ENCODE peak calls at places on chromosomes 1 and 21, in six cellular contexts. P, R, G, E, L and F are unnamed samples.

GRCh38 chr1:232998646-232999045 is 48.2 kb downstream of the NTPCR start:
- DNase-seq in P (no peak), R (no peak), G (no peak), E (no peak), L (no peak), F (no peak)

GRCh38 chr1:14479865-14480264 is 118.6 kb upstream of the KAZN start:
- DNase-seq in P (no peak), R (no peak), G (no peak), E (no peak), L (no peak), F (no peak)

GRCh38 chr21:36825683-36826082 is 126.8 kb downstream of the SIM2 start:
- DNase-seq in P (no peak), R (no peak), G (no peak), E (no peak), L (no peak), F (no peak)

GRCh38 chr1:245809361-245809760 is 654.6 kb downstream of the KIF26B start:
- DNase-seq in P (no peak), R (no peak), G (peak; percentile 52), E (no peak), L (no peak), F (no peak)

GRCh38 chr1:238466459-238466858 is 575.7 kb upstream of the ZP4 start:
- DNase-seq in P (no peak), R (no peak), G (no peak), E (no peak), L (no peak), F (no peak)

GRCh38 chr1:160018900-160019299 is 12.9 kb downstream of the PIGM start:
- DNase-seq in P (no peak), R (peak; percentile 40), G (no peak), E (no peak), L (no peak), F (no peak)

GRCh38 chr1:247077768-247078314 is 770 bp downstream of the ZNF670 start:
- DNase-seq in P (no peak), R (peak; percentile 7), G (no peak), E (no peak), L (no peak), F (no peak)

GRCh38 chr1:209377995-209378394 is 205.5 kb upstream of the CAMK1G start:
- DNase-seq in P (no peak), R (no peak), G (no peak), E (no peak), L (no peak), F (no peak)

GRCh38 chr1:150528997-150529396 is 13.4 kb downstream of the FALEC start:
- DNase-seq in P (no peak), R (peak; percentile 91), G (no peak), E (no peak), L (no peak), F (no peak)

GRCh38 chr1:157154940-157155514 is 16.8 kb upstream of the ETV3 start:
- DNase-seq in P (peak; percentile 42), R (peak; percentile 85), G (peak; percentile 74), E (no peak), L (no peak), F (peak; percentile 72)

GRCh38 chr1:220895412-220895946 is 16.2 kb downstream of the HLX start:
- DNase-seq in P (no peak), R (no peak), G (peak; percentile 70), E (no peak), L (no peak), F (no peak)

GRCh38 chr1:220893701-220894024 is 14.4 kb downstream of the HLX start:
- DNase-seq in P (no peak), R (no peak), G (no peak), E (no peak), L (no peak), F (no peak)

GRCh38 chr1:220894025-220894923 is 15.0 kb downstream of the HLX start:
- DNase-seq in P (no peak), R (no peak), G (peak; percentile 80), E (no peak), L (peak; percentile 82), F (no peak)

GRCh38 chr1:220896088-220896487 is 16.8 kb downstream of the HLX start:
- DNase-seq in P (no peak), R (no peak), G (no peak), E (no peak), L (no peak), F (no peak)

GRCh38 chr1:220894924-220895256 is 15.6 kb downstream of the HLX start:
- DNase-seq in P (no peak), R (no peak), G (no peak), E (no peak), L (no peak), F (no peak)
- H3K4me3 ChIP-seq in P (no peak overlapping the region), R (no peak overlapping the region), G (peak overlapping the region; percentile 74), E (peak overlapping the region; percentile 54), L (no peak overlapping the region), F (no peak overlapping the region)

GRCh38 chr1:203189951-203190352 is 3.4 kb upstream of the CHI3L1 start:
- DNase-seq in P (no peak), R (peak; percentile 44), G (no peak), E (no peak), L (no peak), F (peak; percentile 36)
- H3K4me1 ChIP-seq in P (no peaks in the 10 kb centered on the region), R (peaks cover 9% of the 10 kb centered on the region), G (peaks cover 15% of the 10 kb centered on the region), E (peaks cover 14% of the 10 kb centered on the region), L (peaks cover 12% of the 10 kb centered on the region), F (peaks cover 6% of the 10 kb centered on the region)

GRCh38 chr21:37916795-37917142 is 512 bp upstream of the KCNJ6 start:
- DNase-seq in P (no peak), R (no peak), G (peak; percentile 93), E (no peak), L (peak; percentile 68), F (no peak)
- TF ChIP-seq CTCF in P (no peak), R (no peak), G (peak; percentile 74), E (no peak), L (no peak), F (no peak)

DNA sequence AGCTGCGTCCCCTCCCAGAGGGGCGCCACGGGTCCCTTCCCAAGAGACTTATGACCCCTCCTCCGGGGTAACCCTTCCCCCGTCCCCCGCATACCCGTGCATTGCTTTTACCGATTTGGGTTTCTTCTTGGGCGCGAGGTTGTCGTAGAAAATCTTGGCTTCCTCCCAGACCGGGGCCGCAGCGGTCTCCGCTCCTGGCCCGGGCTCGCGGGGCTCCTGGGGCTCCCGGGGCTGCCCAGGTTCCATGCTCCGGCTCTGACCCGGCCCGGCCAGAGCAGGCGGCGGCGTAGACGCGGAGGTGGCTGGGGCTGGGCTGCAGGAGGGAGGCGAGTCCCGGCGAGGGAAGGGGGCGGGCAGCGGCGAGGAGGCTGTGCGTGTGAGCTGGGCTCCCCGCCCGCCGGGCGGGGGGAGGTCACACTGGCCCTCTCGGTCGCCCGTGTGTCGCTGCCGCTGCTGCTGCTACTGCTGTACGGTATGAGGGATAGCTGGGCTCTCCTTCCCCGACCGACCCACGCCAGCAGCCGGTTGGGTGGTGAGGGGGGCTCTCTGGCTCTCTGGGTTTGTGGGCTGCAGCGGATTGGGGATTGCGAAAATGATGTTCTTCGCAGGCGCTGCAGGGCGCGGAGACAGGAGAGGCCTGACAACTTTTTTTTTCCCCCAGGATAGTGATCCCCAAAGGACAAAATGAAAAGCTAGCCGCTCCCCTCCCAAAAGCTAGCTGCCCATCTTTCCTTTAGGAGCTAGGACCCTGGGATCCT is at the start of gene NT5C1A:
- DNase-seq in P (no peak), R (peak; percentile 33), G (peak; percentile 71), E (no peak), L (no peak), F (peak; percentile 69)
- H3K4me3 ChIP-seq in P (peak within 1 kb of the TSS; percentile 52), R (peak within 1 kb of the TSS; percentile 37), G (peak within 1 kb of the TSS; percentile 75), E (peak within 1 kb of the TSS; percentile 64), L (peak within 1 kb of the TSS; percentile 19), F (peak within 1 kb of the TSS; percentile 50)

GRCh38 chr1:6309550-6309949 is 48.7 kb upstream of the GPR153 start:
- DNase-seq in P (no peak), R (no peak), G (no peak), E (no peak), L (no peak), F (no peak)
- H3K4me1 ChIP-seq in P (no peaks in the 10 kb centered on the region), R (no peaks in the 10 kb centered on the region), G (peaks cover 7% of the 10 kb centered on the region), E (no peaks in the 10 kb centered on the region), L (no peaks in the 10 kb centered on the region), F (no peaks in the 10 kb centered on the region)

DNA sequence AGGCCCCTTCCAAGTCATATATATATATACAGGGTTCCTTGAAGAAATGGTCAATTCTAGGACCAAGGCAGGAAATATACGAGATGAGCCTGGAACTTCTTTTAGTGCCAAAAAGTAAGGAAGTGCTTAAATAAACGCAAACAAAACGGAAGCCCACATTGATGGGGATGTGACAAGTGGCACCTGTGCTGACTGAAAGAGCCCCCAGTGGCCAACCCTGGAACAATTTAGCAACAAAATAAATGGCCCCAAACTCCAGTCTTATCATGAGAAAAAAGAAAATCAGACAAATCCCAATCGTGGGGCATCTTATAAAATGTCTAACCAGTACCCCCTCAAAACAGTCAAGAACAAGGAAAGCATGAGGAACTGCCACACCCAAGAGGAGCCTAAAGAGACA is 17.7 kb downstream of the PLA2G5 start:
- DNase-seq in P (no peak), R (no peak), G (no peak), E (no peak), L (no peak), F (no peak)
- TF ChIP-seq CTCF in P (no peak), R (no peak), G (peak; percentile 66), E (no peak), L (no peak), F (peak; percentile 13)

GRCh38 chr1:43388613-43389012 is 987 bp downstream of the MED8 start:
- DNase-seq in P (no peak), R (no peak), G (no peak), E (no peak), L (no peak), F (no peak)
- H3K4me3 ChIP-seq in P (peak overlapping the region; percentile 78), R (peak overlapping the region; percentile 72), G (peak overlapping the region; percentile 99), E (peak overlapping the region; percentile 78), L (peak overlapping the region; percentile 89), F (peak overlapping the region; percentile 84)

GRCh38 chr1:91803133-91803532 is 82.8 kb downstream of the TGFBR3 start:
- DNase-seq in P (peak; percentile 72), R (peak; percentile 46), G (no peak), E (no peak), L (no peak), F (no peak)
- H3K4me1 ChIP-seq in P (no peaks in the 10 kb centered on the region), R (peaks cover 15% of the 10 kb centered on the region), G (peaks cover 2% of the 10 kb centered on the region), E (no peaks in the 10 kb centered on the region), L (peaks cover 7% of the 10 kb centered on the region), F (peaks cover 47% of the 10 kb centered on the region)